ENCODE peak calls at places on chromosomes 4 and X, in five cellular contexts. M, C, X, T and R are unnamed samples. For H3K4me1, the result is how much of the 10 kb centered on the place peaks cover.

GRCh38 chrX:68820476-68821110 is 8.2 kb upstream of the EFNB1 start:
- DNase-seq in C (no peak), T (no peak), M (no peak), X (no peak), R (no peak)

GRCh38 chr4:4277531-4277930 is 12.4 kb downstream of the LYAR start:
- DNase-seq in X (no peak), M (no peak), C (no peak), T (no peak), R (no peak)

GRCh38 chr4:110184124-110184790 is 14.2 kb downstream of the ELOVL6 start:
- DNase-seq in M (no peak), X (no peak), C (no peak), T (peak), R (no peak)

GRCh38 chrX:75335127-75335458 is 61.2 kb downstream of the UPRT start:
- DNase-seq in T (no peak), M (no peak), X (no peak), C (no peak), R (no peak)

GRCh38 chr4:8184061-8184460 is 15.0 kb upstream of the SH3TC1 start:
- DNase-seq in M (no peak), T (no peak), C (no peak), X (no peak), R (no peak)

GRCh38 chr4:25879587-25879986 is 16.8 kb upstream of the SEL1L3 start:
- DNase-seq in T (no peak), C (no peak), M (no peak), X (no peak), R (no peak)

GRCh38 chr4:176259330-176260090 is 9.5 kb downstream of the ASB5 start:
- DNase-seq in T (peak), X (no peak), C (no peak), M (no peak), R (no peak)

GRCh38 chr4:71255966-71256365 is 82.9 kb upstream of the SLC4A4 start:
- DNase-seq in T (no peak), X (no peak), C (no peak), M (no peak), R (no peak)

GRCh38 chrX:149630681-149631292 is 805 bp downstream of the TMEM185A start:
- DNase-seq in T (peak), X (no peak), C (no peak), M (no peak), R (peak)

GRCh38 chr4:147511005-147511660 is 30.2 kb downstream of the EDNRA start:
- DNase-seq in X (no peak), M (no peak), T (peak), C (no peak), R (no peak)

GRCh38 chrX:140764401-140764919 is 54.9 kb downstream of the LINC00632 start:
- DNase-seq in M (no peak), X (no peak), T (peak), C (no peak), R (peak)

GRCh38 chrX:81316163-81316562 is 114.3 kb downstream of the SH3BGRL start:
- DNase-seq in C (no peak), X (no peak), M (no peak), T (peak), R (no peak)

GRCh38 chrX:24014388-24015018 is 12.5 kb downstream of the KLHL15 start:
- DNase-seq in C (no peak), M (no peak), X (no peak), T (peak), R (no peak)

GRCh38 chr4:141036786-141037185 is 96.5 kb downstream of the RNF150 start:
- DNase-seq in X (no peak), C (no peak), M (no peak), T (no peak), R (no peak)

DNA sequence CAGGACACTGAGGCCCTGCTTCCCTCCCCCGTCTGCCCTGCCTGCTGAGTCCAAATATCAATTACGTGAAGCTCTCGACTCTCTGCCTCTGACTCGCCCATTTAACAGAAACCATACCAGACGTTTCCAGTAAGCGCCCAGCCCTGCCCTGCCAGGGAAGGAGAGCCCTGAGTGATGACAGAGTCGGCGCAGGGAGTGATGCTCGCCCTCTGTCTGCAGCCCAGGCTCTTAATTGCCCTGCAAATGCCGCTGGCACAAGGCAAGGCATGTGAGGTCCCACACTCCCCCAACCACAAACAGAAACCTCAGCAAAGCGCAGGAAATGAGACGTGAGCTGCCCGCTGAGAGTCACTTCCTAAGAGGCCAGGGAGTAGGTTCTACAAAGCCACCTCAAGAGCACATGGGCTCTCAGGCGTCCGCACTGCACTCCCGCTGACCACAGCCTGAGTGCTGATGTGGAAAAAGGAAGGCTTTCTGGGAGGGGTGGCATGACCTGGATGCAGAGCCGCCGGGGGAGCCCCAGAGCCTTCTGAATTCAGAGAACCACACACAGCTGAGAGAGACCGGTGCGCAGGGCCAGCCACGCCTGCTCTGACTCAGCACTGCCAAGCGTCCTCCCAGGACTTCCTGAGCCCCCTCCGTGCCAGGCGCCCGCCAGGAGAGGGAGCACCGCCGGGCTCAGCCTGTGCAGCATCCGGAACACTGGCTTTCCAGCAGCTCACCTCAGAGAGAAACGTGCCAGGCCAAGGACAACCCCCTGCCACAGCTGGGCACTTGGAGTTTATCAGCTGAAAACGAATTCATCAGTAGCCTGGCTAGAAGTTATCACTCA is 5.3 kb downstream of the ZFYVE28 start:
- DNase-seq in C (peak), X (peak), T (peak), M (peak), R (peak)
- H3K4me1 ChIP-seq in C (half or more), X (under half), T (under half), M (under half), R (under half)

DNA sequence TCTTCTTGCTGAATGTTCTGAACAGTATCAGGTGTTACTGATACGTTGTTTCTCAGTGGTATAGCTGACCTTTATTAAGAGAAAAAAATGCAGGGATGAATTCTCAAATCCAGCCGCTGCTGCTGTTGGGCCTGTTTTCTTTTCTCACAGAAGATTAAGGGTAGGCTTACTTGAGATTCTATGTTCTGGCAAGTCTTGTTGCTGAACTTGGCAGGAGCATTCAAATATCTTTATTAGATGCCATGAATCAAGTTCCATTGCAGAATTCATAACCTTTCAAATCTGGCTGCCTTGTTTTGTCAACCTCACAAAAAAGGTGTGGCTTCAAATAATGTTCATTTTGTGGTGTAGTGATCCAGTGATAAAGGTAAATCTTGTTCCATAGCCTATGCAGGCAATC is 71.8 kb downstream of the HPGD start:
- DNase-seq in C (no peak), T (no peak), X (no peak), M (no peak), R (no peak)
- H3K27ac ChIP-seq in C (no peak), T (no peak), X (no peak), M (no peak), R (no peak)

DNA sequence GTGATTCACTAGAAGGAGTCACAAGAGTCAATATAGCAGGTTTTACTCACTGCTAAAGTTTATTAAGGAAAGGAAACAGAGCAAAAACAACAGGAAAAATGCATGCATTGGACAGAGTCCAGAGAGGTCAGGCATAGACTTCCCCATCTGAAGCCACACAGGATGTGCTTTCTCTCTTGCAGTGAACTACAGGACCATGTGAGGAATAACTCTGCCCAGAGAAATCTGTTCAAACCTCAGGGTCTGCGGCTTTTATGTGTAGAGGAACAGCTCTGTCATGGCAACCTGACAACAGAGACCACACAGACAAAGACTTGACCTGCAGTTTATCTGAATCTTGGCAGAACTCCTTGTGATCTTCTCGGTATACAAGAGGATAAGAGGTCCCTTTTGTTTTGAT is 46.3 kb upstream of the LONRF3 start:
- DNase-seq in T (no peak), X (no peak), M (no peak), C (no peak), R (no peak)
- H3K4me1 ChIP-seq in T (under half), X (under half), M (under half), C (under half), R (under half)

GRCh38 chrX:53166103-53166502 is 58.9 kb downstream of the KDM5C start:
- DNase-seq in X (no peak), T (no peak), C (no peak), M (no peak), R (no peak)
- H3K27ac ChIP-seq in X (no peak), T (no peak), C (no peak), M (no peak), R (no peak)

DNA sequence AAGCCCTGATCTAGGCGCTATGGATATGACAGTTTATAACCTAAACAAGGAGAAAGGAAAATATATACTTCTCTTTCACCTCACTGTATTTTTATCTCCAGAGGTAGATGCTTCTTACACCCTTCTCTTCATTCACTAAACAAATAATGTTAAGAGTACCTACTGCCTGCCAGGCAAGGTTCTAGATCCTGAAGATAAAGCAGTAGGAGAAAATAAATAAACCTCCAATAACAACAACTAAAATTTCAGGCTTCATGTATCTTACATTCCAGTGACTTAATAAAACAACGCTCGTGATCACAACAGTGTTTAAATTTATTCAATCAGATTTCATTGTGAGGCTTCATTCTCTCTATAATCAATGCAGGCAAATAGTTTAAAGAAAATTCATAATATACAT is 20.6 kb downstream of the PDGFC start:
- DNase-seq in M (no peak), C (no peak), X (no peak), T (no peak), R (no peak)
- H3K4me1 ChIP-seq in M (under half), C (under half), X (under half), T (half or more), R (under half)

DNA sequence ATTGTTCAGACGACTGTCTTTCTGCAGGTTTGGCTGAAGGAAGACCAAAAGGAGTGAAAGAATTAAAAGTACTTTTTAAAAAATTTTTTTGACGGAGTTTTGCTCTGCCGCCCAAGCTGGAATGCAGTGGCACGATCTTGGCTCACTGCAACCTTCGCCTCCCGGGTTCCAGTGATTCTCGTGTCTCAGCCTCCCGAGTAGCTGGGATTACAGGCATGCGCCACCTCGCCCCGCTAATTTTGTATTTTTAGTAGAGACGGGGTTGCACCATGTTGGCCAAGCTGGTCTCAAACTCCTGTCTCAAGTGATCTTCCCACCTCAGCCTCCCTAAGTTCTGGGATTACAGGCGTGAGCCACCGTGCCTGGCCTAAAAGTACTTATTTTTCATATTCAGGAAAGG is 86.3 kb downstream of the ITIH6 start:
- DNase-seq in M (no peak), C (no peak), X (no peak), T (no peak), R (no peak)
- H3K27ac ChIP-seq in M (no peak), C (no peak), X (no peak), T (no peak), R (no peak)

GRCh38 chr4:184259866-184260265 is 42.2 kb upstream of the ENPP6 start:
- DNase-seq in X (no peak), C (no peak), T (no peak), M (no peak), R (no peak)
- H3K4me1 ChIP-seq in X (under half), C (under half), T (under half), M (under half), R (under half)

DNA sequence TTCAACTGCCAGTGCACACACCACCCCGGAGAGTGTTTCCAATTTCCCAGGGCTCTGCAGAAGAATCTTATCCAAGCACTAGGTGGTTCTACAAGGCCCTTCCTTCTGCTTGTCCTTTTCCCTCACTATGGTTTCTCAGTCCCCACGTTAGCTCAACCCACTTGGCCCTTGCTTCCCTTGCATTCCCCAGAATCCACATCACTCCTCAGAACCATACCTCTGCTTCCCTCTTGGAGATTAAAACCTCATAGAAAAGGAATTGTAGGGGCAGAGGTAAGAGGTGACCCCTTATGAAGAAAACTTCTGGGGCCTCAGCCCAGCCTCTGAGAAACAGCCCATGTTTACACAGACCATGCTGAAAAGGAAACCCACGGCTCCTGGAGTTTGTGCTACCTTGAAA is 42.4 kb downstream of the TSPAN5 start:
- DNase-seq in T (no peak), X (no peak), M (no peak), C (no peak), R (no peak)
- H3K27ac ChIP-seq in T (no peak), X (no peak), M (no peak), C (peak), R (no peak)